ENCODE peak calls at places on chromosomes 5 and 9, in four cellular contexts. Q is adrenal gland, H is AG09309, X is neural crest cell. D is an unnamed sample.

GRCh38 chr9:77893706-77894105 is 137.9 kb downstream of the GNAQ start:
- DNase-seq in H (no peak), X (no peak), Q (no peak), D (no peak)

GRCh38 chr9:112063151-112063550 is 111.9 kb downstream of the SUSD1 start:
- DNase-seq in H (peak; percentile 86), Q (no peak), X (no peak), D (no peak)

GRCh38 chr5:115685966-115686691 is 60.3 kb upstream of the TMED7 start:
- DNase-seq in H (no peak), Q (peak; percentile 17), X (no peak), D (no peak)

GRCh38 chr5:146967646-146968045 is 89.1 kb upstream of the PPP2R2B start:
- DNase-seq in Q (no peak), X (no peak), H (no peak), D (no peak)

GRCh38 chr9:137554349-137554748 is 2.7 kb downstream of the MRPL41 start:
- DNase-seq in Q (no peak), H (no peak), X (no peak), D (no peak)

GRCh38 chr9:129113645-129114304 is 2.6 kb downstream of the PTPA start:
- DNase-seq in Q (no peak), X (no peak), H (no peak), D (no peak)

GRCh38 chr5:103188436-103188835 is 68.3 kb downstream of the PPIP5K2 start:
- DNase-seq in X (no peak), Q (no peak), H (no peak), D (no peak)

GRCh38 chr5:142150431-142150830 is 41.9 kb downstream of the NDFIP1 start:
- DNase-seq in Q (no peak), X (no peak), H (no peak), D (no peak)

GRCh38 chr5:112186401-112186990 is 232.6 kb downstream of the EPB41L4A start:
- DNase-seq in X (peak; percentile 30), Q (no peak), H (peak; percentile 20), D (peak; percentile 11)

GRCh38 chr9:27572566-27572917 is 739 bp downstream of the C9orf72 start:
- DNase-seq in H (no peak), Q (no peak), X (peak; percentile 8), D (peak; percentile 12)

GRCh38 chr5:149913449-149914419 is 30.9 kb downstream of the PDE6A start:
- DNase-seq in X (no peak), Q (no peak), H (no peak), D (no peak)

GRCh38 chr5:80069251-80069650 is 34.1 kb downstream of the THBS4 start:
- DNase-seq in Q (no peak), X (no peak), H (no peak), D (no peak)

GRCh38 chr5:33801292-33801691 is 90.5 kb downstream of the ADAMTS12 start:
- DNase-seq in H (no peak), X (no peak), Q (no peak), D (no peak)

GRCh38 chr9:99224445-99224844 is 2.4 kb downstream of the SEC61B start:
- DNase-seq in X (no peak), Q (no peak), H (no peak), D (no peak)

GRCh38 chr5:891837-892389 is 688 bp downstream of the BRD9 start:
- DNase-seq in Q (peak; percentile 25), X (no peak), H (no peak), D (peak; percentile 28)

GRCh38 chr5:2014058-2014610 is 131.4 kb upstream of the IRX4 start:
- DNase-seq in Q (no peak), H (no peak), X (no peak), D (no peak)

GRCh38 chr5:2015961-2016360 is 133.2 kb upstream of the IRX4 start:
- DNase-seq in X (no peak), H (no peak), Q (no peak), D (no peak)

GRCh38 chr5:2013301-2014057 is 130.8 kb upstream of the IRX4 start:
- DNase-seq in Q (no peak), X (no peak), H (no peak), D (no peak)

GRCh38 chr5:2012885-2013284 is 130.2 kb upstream of the IRX4 start:
- DNase-seq in X (no peak), H (no peak), Q (no peak), D (no peak)

DNA sequence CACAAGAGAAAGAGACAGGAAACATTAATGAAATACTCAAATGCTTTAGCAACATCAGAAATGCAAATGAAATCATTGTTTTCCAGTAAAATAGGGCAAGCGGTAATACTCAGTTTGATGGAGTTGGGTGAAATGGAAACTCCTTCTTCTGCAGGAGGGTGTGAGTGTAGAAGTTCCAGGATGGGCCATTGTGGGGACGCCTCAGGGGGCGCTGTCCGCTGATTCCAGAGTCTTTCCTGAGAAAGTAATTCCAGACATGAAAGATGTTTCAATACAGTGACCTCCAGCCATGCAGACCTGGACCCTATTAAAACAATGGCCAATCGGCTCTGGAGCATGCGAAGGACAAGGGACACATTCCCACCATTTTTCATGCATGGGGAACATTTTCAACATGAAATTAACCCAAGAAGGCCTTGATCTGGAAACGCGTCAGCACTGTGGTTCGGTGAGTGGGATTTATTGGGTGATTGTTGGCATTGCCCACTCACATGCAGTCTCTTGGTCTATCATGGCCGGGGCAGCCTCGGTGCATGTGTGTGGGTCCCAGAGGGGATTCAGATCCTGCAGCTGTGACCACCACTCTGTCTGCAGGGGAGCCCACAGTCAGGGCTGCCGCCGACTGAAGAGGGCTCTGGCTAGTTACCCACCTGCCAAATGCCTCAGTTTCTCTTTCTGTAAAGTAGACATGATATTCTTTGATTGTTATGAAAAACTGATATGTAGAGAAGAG is 132.6 kb upstream of the IRX4 start:
- DNase-seq in X (no peak), Q (no peak), H (no peak), D (no peak)
- TF ChIP-seq CTCF in X (no peak), Q (no peak), H (no peak), D (peak; percentile 40)

GRCh38 chr5:174527936-174528557 is 196.3 kb upstream of the MSX2 start:
- DNase-seq in X (no peak), H (no peak), Q (no peak), D (no peak)

GRCh38 chr5:174520420-174521396 is 203.7 kb upstream of the MSX2 start:
- DNase-seq in Q (no peak), H (no peak), X (peak; percentile 20), D (peak; percentile 56)

GRCh38 chr5:174522641-174523260 is 201.6 kb upstream of the MSX2 start:
- DNase-seq in Q (no peak), H (no peak), X (no peak), D (no peak)

GRCh38 chr5:174526177-174526576 is 198.2 kb upstream of the MSX2 start:
- DNase-seq in X (no peak), H (no peak), Q (no peak), D (no peak)

DNA sequence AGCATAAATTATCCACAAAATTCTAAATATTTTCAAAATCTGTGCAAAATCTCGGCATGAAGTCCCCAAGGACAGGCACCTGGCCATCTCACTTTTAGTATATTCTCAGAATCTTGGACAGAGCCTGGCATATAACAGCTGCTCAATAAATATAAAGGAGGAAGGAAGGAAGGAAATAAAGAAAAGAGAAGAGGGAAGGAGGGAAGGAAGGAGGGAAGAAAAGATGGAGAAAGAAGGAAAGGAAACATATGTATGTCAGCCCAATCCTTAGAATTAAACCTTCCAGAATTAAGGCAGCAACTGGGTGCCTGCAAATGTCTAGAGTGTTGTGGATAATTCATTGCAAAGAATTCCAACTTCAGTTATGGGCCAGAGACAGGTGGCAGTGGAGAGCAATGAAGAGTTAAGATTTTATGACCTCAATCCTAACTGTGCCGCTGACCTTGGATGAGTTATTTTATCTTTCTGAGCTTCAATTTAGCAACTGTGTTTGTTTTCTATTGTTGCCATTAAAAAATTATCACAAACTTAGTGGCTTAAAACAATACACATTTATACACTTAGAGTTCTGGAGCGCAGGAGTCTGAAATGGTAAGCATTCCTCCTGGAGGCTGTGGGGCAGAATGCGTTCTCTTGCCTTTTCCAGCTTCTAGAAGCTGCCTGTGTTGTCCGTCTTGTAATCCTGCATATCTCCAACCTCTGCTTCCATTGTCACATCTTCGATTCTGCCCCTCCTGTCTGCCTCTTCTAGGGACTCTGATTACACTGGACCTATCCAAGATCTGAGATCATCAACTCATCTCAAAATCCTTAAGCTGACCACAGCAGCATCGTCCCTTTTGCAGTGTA is 200.8 kb upstream of the MSX2 start:
- DNase-seq in X (no peak), H (no peak), Q (no peak), D (no peak)
- TF ChIP-seq CTCF in X (peak; percentile 35), H (peak; percentile 22), Q (peak; percentile 49), D (no peak)

GRCh38 chr9:91037511-91038482 is 236.2 kb downstream of the SYK start:
- DNase-seq in X (no peak), H (peak; percentile 56), Q (peak; percentile 46), D (no peak)

GRCh38 chr9:91038483-91039124 is 237.0 kb downstream of the SYK start:
- DNase-seq in H (no peak), X (no peak), Q (no peak), D (no peak)

GRCh38 chr9:91035825-91036208 is 234.2 kb downstream of the SYK start:
- DNase-seq in X (no peak), Q (no peak), H (no peak), D (no peak)

GRCh38 chr9:91036356-91036755 is 234.7 kb downstream of the SYK start:
- DNase-seq in X (no peak), Q (no peak), H (no peak), D (no peak)

DNA sequence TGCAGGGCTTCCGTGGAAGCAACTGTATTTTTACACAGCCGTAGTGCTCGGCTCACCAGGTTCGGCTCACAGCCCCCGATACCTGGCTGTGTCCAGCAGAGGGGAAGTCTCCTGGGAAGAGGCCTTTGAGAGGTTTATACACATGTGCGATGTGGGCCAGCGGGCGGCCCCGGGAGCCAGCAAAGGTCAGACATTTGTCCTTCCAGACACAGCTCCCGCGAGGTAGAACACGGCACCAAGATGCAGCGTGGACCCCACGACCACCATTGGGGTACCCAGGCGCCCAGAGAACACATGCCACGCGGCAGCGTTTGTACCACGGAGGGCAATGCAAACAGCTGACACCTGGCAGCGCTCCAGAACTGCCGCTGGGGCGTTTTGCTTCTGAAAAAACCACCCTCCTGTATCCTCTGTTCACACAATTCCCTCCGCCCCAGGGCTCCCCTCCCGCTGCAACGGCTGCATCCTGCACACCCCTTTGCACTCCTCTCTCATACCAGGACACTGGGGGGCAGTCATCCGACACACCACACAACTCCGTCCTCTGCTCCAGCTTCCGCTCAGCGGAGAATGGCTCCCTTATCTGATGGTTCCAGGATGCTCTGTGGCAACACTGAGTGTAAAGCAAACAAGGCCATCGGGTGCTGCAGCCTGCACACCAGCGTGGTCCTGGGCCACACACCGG is 235.3 kb downstream of the SYK start:
- DNase-seq in X (peak; percentile 52), H (peak; percentile 75), Q (peak; percentile 75), D (peak; percentile 65)
- TF ChIP-seq CTCF in X (peak; percentile 57), H (peak; percentile 82), Q (peak; percentile 59), D (peak; percentile 33)

DNA sequence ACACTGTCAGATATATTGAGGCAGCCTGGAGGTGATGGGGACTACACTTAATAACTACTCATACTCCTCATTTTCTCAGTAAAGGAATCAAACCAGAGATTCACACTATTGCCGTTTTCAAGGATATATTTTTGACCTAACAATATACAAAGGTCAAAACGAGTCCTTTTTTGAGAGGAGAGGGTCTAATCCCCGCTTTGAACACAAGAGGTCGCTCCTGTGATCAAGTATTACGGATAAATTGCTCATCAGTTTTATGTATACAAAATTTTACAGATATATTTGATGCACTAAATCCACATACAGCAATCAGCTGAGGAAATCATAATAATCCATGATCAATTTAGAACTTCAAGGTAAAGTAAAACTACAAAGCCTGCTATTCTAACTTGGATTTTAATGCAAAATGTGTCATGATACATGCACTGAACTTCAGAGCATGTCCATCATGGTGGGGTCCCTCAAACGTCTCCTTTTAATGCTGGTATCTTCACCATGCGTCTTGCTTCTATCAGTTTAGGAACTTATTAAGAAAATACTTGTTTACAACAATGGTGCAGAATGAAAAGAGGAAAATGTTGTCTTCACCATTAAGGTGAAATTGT is 2.5 kb upstream of the ISL1 start:
- DNase-seq in H (no peak), X (no peak), Q (no peak), D (peak; percentile 46)
- TF ChIP-seq CTCF in H (peak; percentile 47), X (peak; percentile 79), Q (peak; percentile 24), D (peak; percentile 73)

D was measured in nephron progenitor cell.